ENCODE peak calls at places on chromosomes 5 and 9, in six cellular contexts. O is uterus, K is HCT116, Q is psoas muscle, A is cardiac muscle cell, C is mammary epithelial cell. U is an unnamed sample. For H3K4me1, the result is how much of the 10 kb centered on the place peaks cover.

GRCh38 chr5:29077451-29077850 is 2039.1 kb upstream of the CDH9 start:
- DNase-seq in O (no peak), C (peak), A (no peak), Q (no peak), K (no peak), U (no peak)

GRCh38 chr9:32345243-32345642 is 39.2 kb upstream of the ACO1 start:
- DNase-seq in K (no peak), Q (no peak), O (no peak), A (no peak), C (no peak), U (no peak)

GRCh38 chr5:54540286-54540685 is 22.7 kb downstream of the SNX18 start:
- DNase-seq in Q (no peak), C (no peak), K (no peak), O (no peak), A (no peak), U (no peak)

GRCh38 chr5:56516936-56517521 is 283.9 kb upstream of the ANKRD55 start:
- DNase-seq in O (no peak), Q (no peak), K (no peak), C (peak), A (no peak), U (no peak)

GRCh38 chr5:83034552-83035181 is 42.5 kb downstream of the TMEM167A start:
- DNase-seq in A (no peak), C (no peak), O (no peak), K (no peak), Q (no peak), U (no peak)

GRCh38 chr9:80605129-80605528 is 1033.4 kb downstream of the TLE4 start:
- DNase-seq in O (no peak), C (peak), A (peak), Q (no peak), K (no peak), U (no peak)

GRCh38 chr9:118577121-118577520 is 792.1 kb downstream of the BRINP1 start:
- DNase-seq in A (no peak), Q (no peak), O (no peak), C (peak), K (no peak), U (no peak)

GRCh38 chr5:51829691-51830090 is 446.4 kb downstream of the ISL1 start:
- DNase-seq in K (no peak), A (no peak), Q (no peak), O (no peak), C (peak), U (no peak)

GRCh38 chr5:124644138-124644537 is 102.3 kb downstream of the ZNF608 start:
- DNase-seq in K (no peak), C (no peak), O (no peak), A (no peak), Q (no peak), U (no peak)

GRCh38 chr9:130107955-130108354 is 54.2 kb downstream of the GPR107 start:
- DNase-seq in C (no peak), Q (no peak), O (no peak), K (no peak), A (no peak), U (no peak)
- H3K27ac ChIP-seq in C (no peak), Q (no peak), O (peak), K (no peak), A (no peak), U (no peak)

GRCh38 chr5:86986837-86987236 is 280.8 kb upstream of the RASA1 start:
- DNase-seq in C (no peak), K (no peak), Q (no peak), O (no peak), A (no peak), U (no peak)
- TF ChIP-seq CTCF in C (peak), K (no peak), Q (no peak), O (no peak), A (no peak), U (no peak)

DNA sequence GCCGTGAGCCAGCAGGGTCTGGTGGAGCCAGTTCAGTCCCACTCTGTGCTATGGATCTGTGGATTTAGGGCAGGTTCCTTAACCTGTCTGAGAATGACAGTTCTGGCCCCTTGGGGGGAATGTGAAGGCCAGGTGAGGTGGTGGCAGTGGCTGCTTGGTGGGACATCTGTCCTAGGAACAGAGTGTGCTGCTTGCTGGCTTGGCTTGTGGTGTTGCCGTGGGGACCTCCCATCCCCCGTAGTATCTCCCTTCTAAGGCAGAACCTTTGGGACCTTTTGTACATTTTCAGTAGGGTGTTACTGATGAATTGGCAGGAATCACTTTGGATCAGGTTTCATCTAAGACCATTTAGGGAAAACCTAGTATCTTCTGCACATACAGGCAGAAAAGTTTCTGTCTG is 64.4 kb downstream of the WNK2 start:
- DNase-seq in Q (peak), K (no peak), O (no peak), A (no peak), C (no peak), U (no peak)
- H3K4me1 ChIP-seq in Q (under half), K (under half), O (under half), A (under half), C (under half), U (under half)

GRCh38 chr5:37575541-37576489 is 196.7 kb downstream of the WDR70 start:
- DNase-seq in Q (no peak), K (no peak), A (no peak), C (no peak), O (no peak), U (no peak)
- H3K27ac ChIP-seq in Q (no peak), K (no peak), A (no peak), C (no peak), O (no peak), U (no peak)

GRCh38 chr9:87115790-87116189 is 168.5 kb upstream of the GAS1 start:
- DNase-seq in Q (no peak), C (no peak), K (no peak), A (no peak), O (no peak), U (no peak)

GRCh38 chr9:87116492-87116891 is 169.2 kb upstream of the GAS1 start:
- DNase-seq in Q (no peak), O (no peak), K (no peak), A (no peak), C (no peak), U (no peak)

GRCh38 chr9:87111010-87111409 is 163.7 kb upstream of the GAS1 start:
- DNase-seq in K (no peak), Q (no peak), O (no peak), C (no peak), A (no peak), U (no peak)

GRCh38 chr9:87112656-87113055 is 165.3 kb upstream of the GAS1 start:
- DNase-seq in A (no peak), C (peak), O (no peak), K (no peak), Q (no peak), U (no peak)

GRCh38 chr9:87113892-87114291 is 166.6 kb upstream of the GAS1 start:
- DNase-seq in C (no peak), A (no peak), Q (no peak), O (no peak), K (no peak), U (no peak)
- TF ChIP-seq CTCF in C (no peak), A (no peak), Q (no peak), O (no peak), K (no peak), U (no peak)

GRCh38 chr9:27425827-27426716 is 98.0 kb upstream of the IFNK start:
- DNase-seq in K (no peak), O (no peak), C (no peak), Q (no peak), A (no peak), U (no peak)
- H3K4me1 ChIP-seq in K (under half), O (under half), C (half or more), Q (under half), A (under half), U (under half)

GRCh38 chr5:96823900-96824351 is 16.2 kb upstream of the ERAP1 start:
- DNase-seq in Q (no peak), K (no peak), C (peak), O (no peak), A (no peak), U (no peak)
- H3K27ac ChIP-seq in Q (no peak), K (no peak), C (peak), O (no peak), A (no peak), U (no peak)

DNA sequence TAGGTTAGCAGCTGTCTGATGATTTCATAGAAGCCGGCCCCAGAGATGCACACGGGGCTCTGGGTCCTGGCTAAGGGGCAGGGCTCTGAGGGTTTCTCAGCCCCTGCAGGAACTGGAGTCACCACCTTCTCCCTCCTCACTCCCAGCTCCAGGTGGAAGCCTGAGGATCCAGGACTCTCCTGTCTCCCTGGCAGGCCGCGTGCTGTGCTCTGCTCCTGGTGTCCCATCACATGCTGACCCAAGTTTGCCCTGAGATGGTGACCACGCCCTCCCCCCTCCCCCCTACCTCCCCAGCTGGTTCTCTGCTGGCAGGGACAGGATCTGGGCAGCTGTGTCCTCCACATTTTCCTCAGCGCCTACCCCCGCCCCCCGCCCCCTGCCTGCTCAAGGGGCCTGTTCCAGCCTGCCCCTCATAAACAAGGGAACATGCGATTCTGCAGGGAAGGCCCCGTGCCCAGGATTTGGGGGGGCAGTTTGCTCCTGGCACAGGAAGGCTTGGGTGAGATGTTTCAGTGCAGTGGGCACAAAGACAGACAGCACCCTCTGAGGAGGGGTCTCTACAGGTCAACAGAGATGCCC is 87.4 kb downstream of the PSD2 start:
- DNase-seq in C (peak), Q (no peak), A (no peak), K (no peak), O (no peak), U (no peak)
- TF ChIP-seq CTCF in C (no peak), Q (no peak), A (no peak), K (no peak), O (no peak), U (no peak)

U was measured in thoracic aorta.